ENCODE peak calls at places on chromosomes 12 and 14, in nine cellular contexts. V, G, C, N, J, O, B, T and E are unnamed samples.
A peak's percentile ranks its signal among the peaks of the same experiment; 100 is the strongest.

GRCh38 chr14:69693145-69693544 is 73.8 kb upstream of the SRSF5 start:
- DNase-seq in B (no peak), J (no peak), T (no peak), C (peak; percentile 48), N (no peak), O (no peak), G (no peak), V (no peak), E (no peak)

GRCh38 chr14:67241416-67242362 is at the start of gene PALS1:
- DNase-seq in T (peak; percentile 62), V (peak; percentile 53), O (peak; percentile 80), B (no peak), N (no peak), G (peak; percentile 76), J (no peak), C (no peak), E (peak; percentile 92)

GRCh38 chr14:61564623-61565091 is 130.7 kb upstream of the HIF1A start:
- DNase-seq in N (no peak), G (peak; percentile 18), T (peak; percentile 44), B (no peak), O (no peak), V (peak; percentile 76), J (no peak), C (no peak), E (no peak)

GRCh38 chr14:103755060-103755459 is 39.5 kb downstream of the ZFYVE21 start:
- DNase-seq in B (no peak), C (no peak), J (no peak), O (no peak), G (no peak), N (no peak), V (no peak), T (no peak), E (no peak)

GRCh38 chr12:102474438-102475064 is 5.8 kb downstream of the IGF1 start:
- DNase-seq in G (peak; percentile 55), C (no peak), V (peak; percentile 26), O (no peak), N (no peak), T (no peak), J (no peak), B (no peak), E (no peak)

GRCh38 chr14:68552075-68552474 is 240.8 kb downstream of the ZFP36L1 start:
- DNase-seq in B (no peak), N (peak; percentile 7), O (no peak), G (no peak), C (no peak), V (no peak), J (no peak), T (no peak), E (no peak)

GRCh38 chr12:16155938-16156337 is 121.5 kb downstream of the SLC15A5 start:
- DNase-seq in G (no peak), T (no peak), B (no peak), N (no peak), O (no peak), C (no peak), J (no peak), V (no peak), E (no peak)

GRCh38 chr12:40015360-40015759 is 90.5 kb downstream of the SLC2A13 start:
- DNase-seq in G (no peak), O (no peak), C (no peak), J (no peak), T (no peak), N (no peak), V (no peak), B (no peak), E (no peak)

GRCh38 chr14:95348395-95349080 is 28.8 kb upstream of the CLMN start:
- DNase-seq in V (no peak), B (no peak), G (no peak), J (no peak), N (no peak), O (no peak), T (no peak), C (no peak), E (no peak)

GRCh38 chr14:95345032-95345431 is 25.3 kb upstream of the CLMN start:
- DNase-seq in T (no peak), O (no peak), G (no peak), N (no peak), B (no peak), C (no peak), J (no peak), V (no peak), E (no peak)

GRCh38 chr14:95346820-95347219 is 27.1 kb upstream of the CLMN start:
- DNase-seq in T (no peak), J (no peak), C (no peak), V (no peak), N (peak; percentile 10), B (no peak), O (no peak), G (no peak), E (no peak)

GRCh38 chr14:95344536-95344935 is 24.8 kb upstream of the CLMN start:
- DNase-seq in C (no peak), B (no peak), T (no peak), O (no peak), G (no peak), J (no peak), N (no peak), V (no peak), E (no peak)

GRCh38 chr14:95346266-95346665 is 26.6 kb upstream of the CLMN start:
- DNase-seq in B (no peak), J (no peak), O (no peak), C (no peak), T (no peak), V (no peak), N (no peak), G (no peak), E (no peak)
- TF ChIP-seq POLR2A in B (no peak), J (no peak), O (no peak), C (no peak), T (no peak), V (no peak), N (no peak), G (no peak), E (no peak)

GRCh38 chr14:23327947-23328744 is 6.9 kb downstream of the PABPN1 start:
- DNase-seq in B (no peak), V (peak; percentile 60), O (peak; percentile 87), C (peak; percentile 79), N (peak; percentile 61), T (peak; percentile 89), J (peak; percentile 84), G (peak; percentile 66), E (no peak)

GRCh38 chr14:23323838-23324454 is 2.7 kb downstream of the PABPN1 start:
- DNase-seq in V (no peak), C (no peak), T (no peak), O (no peak), G (no peak), J (no peak), B (no peak), N (no peak), E (no peak)

GRCh38 chr14:23324993-23325392 is 3.7 kb downstream of the PABPN1 start:
- DNase-seq in B (no peak), N (no peak), G (no peak), T (no peak), V (no peak), O (no peak), C (no peak), J (no peak), E (no peak)

GRCh38 chr14:23324455-23324846 is 3.2 kb downstream of the PABPN1 start:
- DNase-seq in N (no peak), O (no peak), B (no peak), C (no peak), V (no peak), G (peak; percentile 4), T (no peak), J (no peak), E (no peak)

DNA sequence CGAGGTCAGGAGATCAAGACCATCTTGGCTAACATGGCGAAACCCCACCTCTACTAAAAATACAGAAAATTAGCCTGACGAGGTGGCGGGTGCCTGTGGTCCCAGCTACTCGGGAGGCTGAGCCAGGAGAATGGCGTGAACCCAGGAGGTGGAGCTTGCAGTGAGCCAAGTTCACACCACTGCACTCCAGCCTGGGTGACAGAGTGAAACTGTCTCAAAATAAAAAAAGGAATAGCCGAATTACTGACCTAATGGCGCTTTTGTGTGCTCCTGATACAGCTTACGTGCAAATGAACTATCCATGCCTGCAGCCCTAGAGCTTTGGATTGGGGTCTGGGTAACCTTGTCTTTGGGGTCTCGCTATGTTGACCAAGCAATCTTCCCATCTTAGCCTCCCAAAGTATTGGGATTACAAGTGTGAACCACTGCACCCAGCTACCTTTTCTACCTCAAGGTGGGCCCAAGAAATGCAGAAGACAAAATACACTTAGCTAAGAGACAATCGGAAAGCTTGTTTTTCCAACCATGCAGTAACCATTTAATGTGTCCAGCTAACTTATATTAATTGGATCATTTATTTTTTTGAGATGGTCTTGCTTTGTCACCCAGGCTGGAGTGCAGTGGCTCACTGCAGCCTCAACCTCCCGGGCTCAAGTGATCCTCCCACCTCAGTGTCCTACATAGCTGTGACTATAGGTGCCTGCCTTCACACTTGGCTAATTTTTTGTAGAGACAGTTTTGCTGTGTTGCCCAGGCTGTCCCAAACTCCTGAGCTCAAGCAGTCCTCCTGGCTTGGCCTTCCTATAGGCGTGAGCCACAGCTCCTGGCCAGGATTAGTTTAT is 5.5 kb downstream of the PABPN1 start:
- DNase-seq in N (no peak), V (no peak), J (no peak), C (no peak), T (no peak), O (no peak), G (no peak), B (no peak), E (no peak)
- TF ChIP-seq POLR2AphosphoS5 in N (no peak), V (peak; percentile 62), J (no peak), C (no peak), T (peak; percentile 81), O (no peak), G (peak; percentile 68), B (peak; percentile 86), E (no peak)

GRCh38 chr14:24308342-24309124 is 756 bp upstream of the CIDEB start:
- DNase-seq in N (no peak), O (no peak), J (no peak), V (no peak), C (no peak), T (no peak), G (no peak), B (no peak), E (no peak)
- H3K27ac ChIP-seq in N (peak overlapping the region; percentile 90), O (no peak overlapping the region), J (no peak overlapping the region), V (peak overlapping the region; percentile 19), C (peak overlapping the region; percentile 73), T (peak overlapping the region; percentile 90), G (no peak overlapping the region), B (no peak overlapping the region), E (no peak overlapping the region)

GRCh38 chr14:56810850-56811595 is 744 bp upstream of the OTX2 start:
- DNase-seq in O (no peak), B (no peak), V (no peak), N (no peak), T (no peak), J (no peak), C (no peak), G (no peak), E (no peak)

GRCh38 chr14:56813143-56813551 is 2.9 kb upstream of the OTX2 start:
- DNase-seq in V (no peak), O (no peak), N (no peak), C (no peak), B (no peak), G (no peak), J (no peak), T (no peak), E (no peak)

GRCh38 chr14:56811596-56812363 is 1.5 kb upstream of the OTX2 start:
- DNase-seq in J (no peak), V (no peak), C (no peak), G (no peak), N (no peak), O (no peak), T (no peak), B (no peak), E (no peak)

GRCh38 chr14:56814468-56815074 is 4.3 kb upstream of the OTX2 start:
- DNase-seq in N (no peak), C (no peak), T (no peak), V (no peak), J (no peak), B (no peak), G (no peak), O (no peak), E (no peak)

DNA sequence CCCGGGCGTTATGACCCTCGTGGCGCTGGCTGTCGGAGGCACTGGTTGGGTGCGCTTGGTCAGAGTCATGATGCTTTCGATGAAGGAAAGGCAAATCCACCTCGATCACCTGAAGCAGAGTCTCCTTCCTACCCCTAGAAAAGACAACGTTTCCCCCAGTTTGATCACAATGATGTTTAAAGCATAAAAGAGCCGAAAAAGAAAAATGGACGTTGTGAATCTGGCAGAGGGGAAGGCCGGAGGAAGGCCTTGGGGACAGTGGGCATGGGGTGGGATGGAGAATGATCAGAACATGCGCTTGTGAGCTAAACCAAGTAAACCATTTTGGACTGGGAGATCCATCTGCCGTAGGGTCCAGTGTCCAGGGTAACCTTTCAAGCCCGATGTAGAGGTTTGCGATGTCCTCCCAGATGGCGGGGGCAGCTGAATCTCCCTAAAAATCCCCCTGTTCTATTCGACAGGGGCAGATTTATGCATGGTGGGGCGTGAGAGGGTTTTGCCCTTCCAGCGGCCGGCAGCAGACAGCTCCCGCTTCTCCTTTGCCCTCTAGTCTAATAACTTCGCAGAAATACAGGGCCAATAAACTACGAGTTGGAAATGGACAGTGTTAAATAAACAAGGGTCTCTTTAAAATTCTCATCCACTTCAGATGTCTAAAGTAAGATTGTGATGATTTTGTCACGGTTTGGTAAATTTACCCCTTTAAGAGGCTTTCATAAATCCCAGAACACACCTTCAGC is 2.3 kb upstream of the OTX2 start:
- DNase-seq in O (no peak), N (no peak), J (no peak), C (no peak), G (no peak), V (no peak), B (no peak), T (no peak), E (no peak)
- TF ChIP-seq POLR2A in O (no peak), N (no peak), J (no peak), C (no peak), G (no peak), V (no peak), B (no peak), T (no peak), E (no peak)